ENCODE peak calls at places on chromosomes 16 and 17, in five cellular contexts. One of them, this sample, is unnamed. For H3K36me3, the result is how much of the 10 kb centered on the place peaks cover.

GRCh38 chr16:11052080-11052808 is 107.9 kb downstream of the CLEC16A start:
- DNase-seq in neuronal stem cell: no peak
- DNase-seq in mesenchymal stem cell: no peak
- DNase-seq in H1: no peak
- DNase-seq in IMR-90: no peak
- DNase-seq in this sample: peak

GRCh38 chr16:62225675-62226074 is 189.4 kb upstream of the CDH8 start:
- DNase-seq in neuronal stem cell: peak
- DNase-seq in mesenchymal stem cell: peak
- DNase-seq in H1: peak
- DNase-seq in IMR-90: no peak
- DNase-seq in this sample: peak

GRCh38 chr17:58388302-58389190 is 28.8 kb downstream of the RNF43 start:
- DNase-seq in neuronal stem cell: no peak
- DNase-seq in mesenchymal stem cell: no peak
- DNase-seq in H1: no peak
- DNase-seq in IMR-90: no peak
- DNase-seq in this sample: no peak

GRCh38 chr17:5467416-5467815 is 1.4 kb downstream of the DHX33 start:
- DNase-seq in neuronal stem cell: no peak
- DNase-seq in mesenchymal stem cell: no peak
- DNase-seq in H1: no peak
- DNase-seq in IMR-90: no peak
- DNase-seq in this sample: no peak

GRCh38 chr17:64736804-64737492 is 74.8 kb upstream of the SMURF2 start:
- DNase-seq in neuronal stem cell: no peak
- DNase-seq in mesenchymal stem cell: peak
- DNase-seq in H1: no peak
- DNase-seq in IMR-90: peak
- DNase-seq in this sample: peak

GRCh38 chr17:63967953-63968352 is 4.8 kb downstream of the SCN4A start:
- DNase-seq in neuronal stem cell: no peak
- DNase-seq in mesenchymal stem cell: no peak
- DNase-seq in H1: no peak
- DNase-seq in IMR-90: peak
- DNase-seq in this sample: peak

GRCh38 chr16:21268236-21268635 is 9.9 kb downstream of the CRYM start:
- DNase-seq in neuronal stem cell: no peak
- DNase-seq in mesenchymal stem cell: no peak
- DNase-seq in H1: no peak
- DNase-seq in IMR-90: no peak
- DNase-seq in this sample: peak

GRCh38 chr16:77297996-77298637 is 98.9 kb downstream of the SYCE1L start:
- DNase-seq in neuronal stem cell: no peak
- DNase-seq in mesenchymal stem cell: peak
- DNase-seq in H1: no peak
- DNase-seq in IMR-90: no peak
- DNase-seq in this sample: peak

GRCh38 chr17:72476575-72476986 is 355.8 kb downstream of the SOX9 start:
- DNase-seq in neuronal stem cell: peak
- DNase-seq in mesenchymal stem cell: no peak
- DNase-seq in H1: peak
- DNase-seq in IMR-90: no peak
- DNase-seq in this sample: no peak

GRCh38 chr16:65773319-65773874 is 593.1 kb upstream of the CDH5 start:
- DNase-seq in neuronal stem cell: no peak
- DNase-seq in mesenchymal stem cell: no peak
- DNase-seq in H1: no peak
- DNase-seq in IMR-90: no peak
- DNase-seq in this sample: no peak

GRCh38 chr17:41340934-41341861 is 9.4 kb downstream of the KRT33A start:
- DNase-seq in neuronal stem cell: no peak
- DNase-seq in mesenchymal stem cell: no peak
- DNase-seq in H1: no peak
- DNase-seq in IMR-90: no peak
- DNase-seq in this sample: peak

GRCh38 chr16:9124444-9124843 is 33.0 kb downstream of the HAPSTR1 start:
- DNase-seq in neuronal stem cell: no peak
- DNase-seq in mesenchymal stem cell: no peak
- DNase-seq in H1: no peak
- DNase-seq in IMR-90: no peak
- DNase-seq in this sample: no peak

GRCh38 chr16:9123871-9124270 is 32.4 kb downstream of the HAPSTR1 start:
- DNase-seq in neuronal stem cell: no peak
- DNase-seq in mesenchymal stem cell: no peak
- DNase-seq in H1: no peak
- DNase-seq in IMR-90: no peak
- DNase-seq in this sample: peak

GRCh38 chr16:9122342-9122741 is 30.9 kb downstream of the HAPSTR1 start:
- DNase-seq in neuronal stem cell: no peak
- DNase-seq in mesenchymal stem cell: no peak
- DNase-seq in H1: no peak
- DNase-seq in IMR-90: no peak
- DNase-seq in this sample: no peak

GRCh38 chr16:9123401-9123800 is 32.0 kb downstream of the HAPSTR1 start:
- DNase-seq in neuronal stem cell: no peak
- DNase-seq in mesenchymal stem cell: no peak
- DNase-seq in H1: no peak
- DNase-seq in IMR-90: no peak
- DNase-seq in this sample: no peak

GRCh38 chr16:9122969-9123368 is 31.5 kb downstream of the HAPSTR1 start:
- DNase-seq in neuronal stem cell: no peak
- DNase-seq in mesenchymal stem cell: no peak
- DNase-seq in H1: no peak
- DNase-seq in IMR-90: no peak
- DNase-seq in this sample: no peak
- H3K36me3 ChIP-seq in neuronal stem cell: under half
- H3K36me3 ChIP-seq in mesenchymal stem cell: under half
- H3K36me3 ChIP-seq in H1: under half
- H3K36me3 ChIP-seq in IMR-90: under half
- H3K36me3 ChIP-seq in this sample: under half

GRCh38 chr16:85011846-85012284 is 530 bp upstream of the ZDHHC7 start:
- DNase-seq in neuronal stem cell: no peak
- DNase-seq in mesenchymal stem cell: no peak
- DNase-seq in H1: no peak
- DNase-seq in IMR-90: no peak
- DNase-seq in this sample: no peak
- H2AFZ ChIP-seq in neuronal stem cell: peak
- H2AFZ ChIP-seq in mesenchymal stem cell: no peak
- H2AFZ ChIP-seq in H1: peak
- H2AFZ ChIP-seq in IMR-90: peak
- H2AFZ ChIP-seq in this sample: peak

DNA sequence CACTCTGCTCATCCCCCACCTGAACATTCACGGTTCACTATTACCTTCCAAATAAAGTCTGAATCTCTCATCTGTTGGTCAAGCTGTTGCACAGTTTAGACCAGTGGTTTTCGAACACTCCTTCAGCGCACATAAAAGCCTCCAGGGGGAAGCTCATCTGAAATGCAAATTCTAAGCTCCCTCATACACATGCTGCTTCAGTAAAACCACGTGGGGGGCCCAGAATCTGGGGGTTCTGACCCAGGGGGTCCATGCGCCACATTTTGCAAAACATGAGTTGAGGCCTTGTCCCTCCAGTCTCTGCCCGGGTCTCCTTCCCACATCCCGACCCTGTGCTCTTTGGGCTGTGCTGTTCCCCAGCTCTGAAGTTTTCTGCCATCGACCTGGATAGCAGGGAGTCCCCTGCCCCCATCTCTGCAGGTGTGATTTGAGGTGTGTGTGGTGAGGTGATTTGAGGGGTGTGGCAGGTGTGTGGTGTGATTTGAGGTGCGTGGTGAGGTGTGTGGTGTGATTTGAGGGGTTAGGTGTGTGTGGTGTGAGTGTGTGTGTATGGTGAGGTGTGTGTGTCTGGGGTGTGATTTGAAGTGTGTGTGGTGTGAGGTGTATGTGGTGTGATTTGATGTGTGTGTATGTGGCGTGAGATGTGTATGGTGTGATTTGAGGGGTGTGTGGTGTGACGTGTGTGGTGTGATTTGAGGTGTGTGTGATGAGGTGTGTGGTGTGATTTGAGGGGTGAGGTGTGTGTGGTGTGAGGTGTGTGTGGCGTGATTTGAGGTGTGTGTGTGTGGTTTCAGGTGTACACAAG is 4.8 kb upstream of the RAB37 start:
- DNase-seq in neuronal stem cell: no peak
- DNase-seq in mesenchymal stem cell: no peak
- DNase-seq in H1: no peak
- DNase-seq in IMR-90: no peak
- DNase-seq in this sample: no peak
- H3K14ac ChIP-seq in neuronal stem cell: no peak
- H3K14ac ChIP-seq in mesenchymal stem cell: no peak
- H3K14ac ChIP-seq in H1: no peak
- H3K14ac ChIP-seq in IMR-90: no peak
- H3K14ac ChIP-seq in this sample: no peak

DNA sequence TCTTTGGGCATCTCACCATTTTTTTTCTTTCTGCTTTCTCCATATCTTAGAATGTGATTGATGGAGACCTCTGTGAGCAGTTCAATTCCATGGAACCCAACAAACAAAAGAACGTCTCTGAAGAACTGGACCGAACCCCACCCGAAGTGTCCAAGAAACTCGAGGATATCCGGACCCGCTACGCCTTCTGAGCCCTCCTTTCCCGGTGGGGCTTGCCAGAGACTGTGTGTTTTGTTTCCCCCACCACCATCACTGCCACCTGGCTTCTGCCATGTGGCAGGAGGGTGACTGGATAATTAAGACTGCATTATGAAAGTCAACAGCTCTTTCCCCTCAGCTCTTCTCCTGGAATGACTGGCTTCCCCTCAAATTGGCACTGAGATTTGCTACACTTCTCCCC is 48.0 kb downstream of the SF3B3 start:
- DNase-seq in neuronal stem cell: no peak
- DNase-seq in mesenchymal stem cell: no peak
- DNase-seq in H1: no peak
- DNase-seq in IMR-90: no peak
- DNase-seq in this sample: no peak
- H3K36me3 ChIP-seq in neuronal stem cell: half or more
- H3K36me3 ChIP-seq in mesenchymal stem cell: half or more
- H3K36me3 ChIP-seq in H1: half or more
- H3K36me3 ChIP-seq in IMR-90: half or more
- H3K36me3 ChIP-seq in this sample: half or more

GRCh38 chr16:70665806-70666735 is 19.7 kb downstream of the IL34 start:
- DNase-seq in neuronal stem cell: no peak
- DNase-seq in mesenchymal stem cell: no peak
- DNase-seq in H1: no peak
- DNase-seq in IMR-90: no peak
- DNase-seq in this sample: no peak

GRCh38 chr16:70665113-70665694 is 18.8 kb downstream of the IL34 start:
- DNase-seq in neuronal stem cell: no peak
- DNase-seq in mesenchymal stem cell: no peak
- DNase-seq in H1: no peak
- DNase-seq in IMR-90: no peak
- DNase-seq in this sample: no peak

GRCh38 chr16:70674221-70675014 is 11.4 kb downstream of the MTSS2 start:
- DNase-seq in neuronal stem cell: no peak
- DNase-seq in mesenchymal stem cell: no peak
- DNase-seq in H1: no peak
- DNase-seq in IMR-90: no peak
- DNase-seq in this sample: no peak

GRCh38 chr16:70664325-70665112 is 18.2 kb downstream of the IL34 start:
- DNase-seq in neuronal stem cell: no peak
- DNase-seq in mesenchymal stem cell: no peak
- DNase-seq in H1: no peak
- DNase-seq in IMR-90: no peak
- DNase-seq in this sample: no peak

DNA sequence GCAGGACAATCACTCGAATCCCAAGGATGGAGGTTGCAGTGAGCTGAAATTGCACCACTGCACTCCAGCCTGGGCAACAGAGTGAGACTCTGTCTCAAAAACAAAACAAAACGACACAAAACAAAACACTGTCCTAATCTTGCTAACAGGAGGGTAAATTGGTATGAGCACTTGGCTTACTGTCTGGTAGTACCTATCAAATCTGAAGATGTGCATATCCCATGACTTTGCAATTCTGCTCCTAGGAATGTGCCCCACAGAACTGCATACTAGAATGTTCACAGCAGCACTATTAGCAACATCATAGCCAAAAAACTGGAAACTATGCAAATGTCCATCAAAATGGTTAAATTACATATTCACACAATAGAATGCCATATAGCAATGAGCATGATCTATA is 15.7 kb downstream of the MTSS2 start:
- DNase-seq in neuronal stem cell: no peak
- DNase-seq in mesenchymal stem cell: no peak
- DNase-seq in H1: no peak
- DNase-seq in IMR-90: no peak
- DNase-seq in this sample: no peak
- H2AFZ ChIP-seq in neuronal stem cell: no peak
- H2AFZ ChIP-seq in mesenchymal stem cell: no peak
- H2AFZ ChIP-seq in H1: no peak
- H2AFZ ChIP-seq in IMR-90: no peak
- H2AFZ ChIP-seq in this sample: no peak

DNA sequence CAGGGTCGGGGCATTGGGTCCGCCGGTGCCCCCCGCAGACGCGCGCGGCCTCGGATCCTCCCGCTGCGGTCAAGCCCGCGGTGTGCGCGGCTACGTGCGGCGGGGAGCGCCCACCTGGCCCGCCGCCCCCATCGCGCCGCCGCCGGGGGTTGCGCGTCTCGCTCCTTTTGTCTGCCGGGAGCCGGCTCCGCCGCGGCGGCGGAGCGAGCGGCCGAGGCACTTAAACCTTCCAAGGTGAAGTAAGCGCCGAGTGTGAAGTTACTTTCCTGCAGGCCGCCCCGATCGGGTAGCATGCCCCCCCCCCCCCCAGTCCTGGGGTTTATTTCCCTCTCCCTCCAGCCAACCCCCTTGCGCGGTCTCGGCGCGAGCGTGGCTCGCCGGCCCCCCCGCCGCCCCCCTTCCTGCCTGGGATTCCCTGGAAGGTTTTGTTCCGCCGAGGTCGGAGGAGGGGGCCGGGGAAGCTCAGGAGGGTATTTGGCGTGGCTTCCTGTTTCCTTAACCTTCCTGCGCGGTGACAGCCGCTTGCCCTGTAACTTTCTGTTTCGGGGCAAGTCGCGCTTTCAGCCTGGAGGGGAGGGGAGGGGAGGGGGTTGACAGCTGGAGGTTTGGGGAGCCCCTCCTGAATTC is 56.6 kb upstream of the GSE1 start:
- DNase-seq in neuronal stem cell: no peak
- DNase-seq in mesenchymal stem cell: peak
- DNase-seq in H1: no peak
- DNase-seq in IMR-90: no peak
- DNase-seq in this sample: no peak
- H3K14ac ChIP-seq in neuronal stem cell: no peak
- H3K14ac ChIP-seq in mesenchymal stem cell: peak
- H3K14ac ChIP-seq in H1: no peak
- H3K14ac ChIP-seq in IMR-90: no peak
- H3K14ac ChIP-seq in this sample: peak

This sample was measured in trophoblast cell.